ENCODE peak calls at places on chromosomes 11 and 22, in nine cellular contexts. S is heart left ventricle, M is IMR-90, F is body of pancreas, U is stomach, B is fibroblast of lung, A is endodermal cell, L is kidney epithelial cell, J is ovary. H is an unnamed sample.

GRCh38 chr11:15307600-15307999 is 192.9 kb downstream of the INSC start:
- DNase-seq in S (no peak), M (no peak), F (no peak), U (no peak), B (no peak), A (peak; percentile 79), L (no peak), J (no peak), H (no peak)

GRCh38 chr11:24386551-24387404 is 110.1 kb upstream of the LUZP2 start:
- DNase-seq in S (no peak), M (peak; percentile 68), F (peak; percentile 2), U (no peak), B (peak; percentile 41), A (peak; percentile 53), L (no peak), J (no peak), H (peak; percentile 38)

GRCh38 chr22:46465348-46465725 is 72.1 kb downstream of the CELSR1 start:
- DNase-seq in S (peak; percentile 63), M (no peak), F (no peak), U (peak; percentile 61), B (no peak), A (no peak), L (no peak), J (no peak), H (no peak)

GRCh38 chr11:19934828-19935259 is 222.2 kb downstream of the NAV2 start:
- DNase-seq in S (no peak), M (peak; percentile 89), F (no peak), U (no peak), B (peak; percentile 88), A (no peak), L (no peak), J (no peak), H (peak; percentile 94)

GRCh38 chr11:115548878-115549528 is 44.8 kb upstream of the CADM1 start:
- DNase-seq in S (no peak), M (no peak), F (peak; percentile 65), U (peak; percentile 46), B (no peak), A (peak; percentile 92), L (no peak), J (no peak), H (no peak)

GRCh38 chr11:113862430-113862829 is 12.9 kb downstream of the USP28 start:
- DNase-seq in S (no peak), M (peak; percentile 71), F (no peak), U (no peak), B (peak; percentile 59), A (no peak), L (no peak), J (no peak), H (peak; percentile 34)

GRCh38 chr11:120130991-120131760 is 6.7 kb downstream of the TRIM29 start:
- DNase-seq in S (peak; percentile 18), M (no peak), F (peak; percentile 1), U (no peak), B (no peak), A (peak; percentile 28), L (no peak), J (peak; percentile 4), H (no peak)

GRCh38 chr22:44023404-44024287 is 456 bp upstream of the PARVB start:
- DNase-seq in S (peak; percentile 84), M (peak; percentile 12), F (no peak), U (peak; percentile 54), B (peak; percentile 40), A (peak; percentile 77), L (no peak), J (peak; percentile 72), H (peak; percentile 34)

GRCh38 chr11:78798567-78799170 is 224.0 kb upstream of the NARS2 start:
- DNase-seq in S (peak; percentile 81), M (peak; percentile 81), F (peak; percentile 71), U (peak; percentile 66), B (peak; percentile 55), A (peak; percentile 92), L (no peak), J (peak; percentile 77), H (peak; percentile 81)

GRCh38 chr11:62124186-62125113 is 639 bp downstream of the INCENP start:
- DNase-seq in S (no peak), M (peak; percentile 52), F (peak; percentile 40), U (no peak), B (peak; percentile 56), A (peak; percentile 63), L (no peak), J (no peak), H (peak; percentile 56)

GRCh38 chr11:62127426-62127825 is 3.6 kb downstream of the INCENP start:
- DNase-seq in S (no peak), M (no peak), F (no peak), U (no peak), B (no peak), A (no peak), L (no peak), J (no peak), H (no peak)

GRCh38 chr11:62125881-62126280 is 2.1 kb downstream of the INCENP start:
- DNase-seq in S (no peak), M (no peak), F (no peak), U (no peak), B (no peak), A (no peak), L (no peak), J (no peak), H (no peak)

GRCh38 chr11:62123669-62124185 is at the start of gene INCENP:
- DNase-seq in S (peak; percentile 97), M (peak; percentile 98), F (peak; percentile 97), U (peak; percentile 96), B (peak; percentile 98), A (peak; percentile 99), L (peak; percentile 89), J (peak; percentile 96), H (peak; percentile 98)

GRCh38 chr11:62125316-62125715 is 1.5 kb downstream of the INCENP start:
- DNase-seq in S (no peak), M (no peak), F (no peak), U (no peak), B (no peak), A (no peak), L (no peak), J (no peak), H (no peak)
- H3K4me3 ChIP-seq in S (peak overlapping the region; percentile 86), M (no peak overlapping the region), F (no peak overlapping the region), U (peak overlapping the region; percentile 99), B (peak overlapping the region; percentile 93), A (peak overlapping the region; percentile 94), L (peak overlapping the region; percentile 79), J (no peak overlapping the region), H (peak overlapping the region; percentile 66)

GRCh38 chr11:66881927-66882452 is 25.1 kb downstream of the LRFN4 start:
- DNase-seq in S (peak; percentile 29), M (no peak), F (no peak), U (no peak), B (peak; percentile 11), A (no peak), L (no peak), J (no peak), H (no peak)

GRCh38 chr11:66879583-66879982 is 22.7 kb downstream of the LRFN4 start:
- DNase-seq in S (no peak), M (no peak), F (no peak), U (no peak), B (no peak), A (no peak), L (no peak), J (no peak), H (no peak)

GRCh38 chr11:66880484-66881211 is 23.8 kb downstream of the LRFN4 start:
- DNase-seq in S (peak; percentile 67), M (peak; percentile 22), F (peak; percentile 39), U (peak; percentile 75), B (peak; percentile 20), A (no peak), L (peak; percentile 49), J (no peak), H (no peak)

GRCh38 chr11:66882540-66882939 is 25.7 kb downstream of the LRFN4 start:
- DNase-seq in S (peak; percentile 50), M (no peak), F (no peak), U (peak; percentile 87), B (peak; percentile 24), A (no peak), L (no peak), J (no peak), H (no peak)

GRCh38 chr11:66881436-66881835 is 24.6 kb downstream of the LRFN4 start:
- DNase-seq in S (peak; percentile 15), M (no peak), F (no peak), U (no peak), B (no peak), A (no peak), L (no peak), J (no peak), H (no peak)
- TF ChIP-seq CTCF in S (no peak), M (no peak), F (no peak), U (no peak), B (no peak), A (no peak), L (no peak), J (no peak), H (no peak)

GRCh38 chr11:118223992-118224391 is 819 bp downstream of the JAML start:
- DNase-seq in S (no peak), M (no peak), F (no peak), U (no peak), B (no peak), A (no peak), L (no peak), J (no peak), H (no peak)
- H3K4me3 ChIP-seq in S (peak overlapping the region; percentile 57), M (no peak overlapping the region), F (no peak overlapping the region), U (peak overlapping the region; percentile 31), B (no peak overlapping the region), A (no peak overlapping the region), L (no peak overlapping the region), J (no peak overlapping the region), H (no peak overlapping the region)

GRCh38 chr11:603154-603553 is 12.6 kb downstream of the IRF7 start:
- DNase-seq in S (no peak), M (no peak), F (no peak), U (no peak), B (no peak), A (no peak), L (no peak), J (no peak), H (no peak)

GRCh38 chr11:605286-606129 is 10.2 kb downstream of the IRF7 start:
- DNase-seq in S (no peak), M (no peak), F (no peak), U (no peak), B (no peak), A (no peak), L (no peak), J (peak; percentile 51), H (no peak)

GRCh38 chr11:597166-597725 is 18.5 kb downstream of the IRF7 start:
- DNase-seq in S (no peak), M (no peak), F (no peak), U (no peak), B (no peak), A (peak; percentile 86), L (no peak), J (no peak), H (no peak)

GRCh38 chr11:598005-598680 is 17.6 kb downstream of the IRF7 start:
- DNase-seq in S (peak; percentile 44), M (no peak), F (no peak), U (no peak), B (no peak), A (no peak), L (no peak), J (no peak), H (no peak)

DNA sequence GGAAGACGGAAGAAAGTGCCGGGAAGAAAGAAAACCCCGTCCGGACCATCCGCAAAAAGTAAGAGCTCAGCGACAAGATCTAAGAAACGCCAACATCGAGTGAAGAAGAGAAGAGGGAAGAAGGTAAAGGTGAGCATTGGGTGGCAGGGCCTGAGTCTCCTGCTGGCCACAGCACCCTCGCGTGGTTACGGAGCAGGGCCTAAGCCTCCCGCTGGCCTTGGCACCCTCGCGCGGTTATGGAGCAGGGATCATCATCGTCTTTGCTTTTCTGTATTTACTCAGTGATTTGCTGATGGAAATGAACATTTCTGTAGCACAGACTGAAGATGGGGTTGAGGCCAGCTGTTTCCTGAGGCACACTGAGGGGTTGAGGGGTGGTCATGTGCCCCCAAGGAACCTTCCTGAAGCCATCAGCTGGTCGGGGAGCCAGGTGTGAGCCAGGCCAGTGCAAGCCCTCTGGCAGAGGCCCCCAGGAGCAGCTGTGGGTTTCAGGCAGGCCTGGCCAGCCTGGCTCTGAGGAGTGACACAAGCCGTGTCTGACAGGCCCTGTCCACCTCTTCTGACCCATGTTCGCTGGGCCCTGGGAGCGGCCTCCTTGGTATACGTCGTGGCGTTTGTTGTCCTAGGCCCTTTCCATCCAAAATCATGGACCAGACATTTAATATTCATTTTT is 14.0 kb downstream of the IRF7 start:
- DNase-seq in S (no peak), M (no peak), F (no peak), U (no peak), B (no peak), A (no peak), L (no peak), J (no peak), H (no peak)
- TF ChIP-seq CTCF in S (no peak), M (no peak), F (no peak), U (no peak), B (no peak), A (no peak), L (no peak), J (no peak), H (no peak)

H was measured in fibroblast of mammary gland.